ENCODE peak calls at places on chromosomes 4 and X, in four cellular contexts. M is fibroblast of the aortic adventitia, S is erythroblast, T is thoracic aorta. U is an unnamed sample.

GRCh38 chr4:183860110-183860509 is 45.0 kb upstream of the STOX2 start:
- DNase-seq in M (no peak), S (no peak), T (no peak), U (no peak)

GRCh38 chr4:39574946-39575345 is 47.7 kb upstream of the UGDH start:
- DNase-seq in M (no peak), S (no peak), T (no peak), U (no peak)

GRCh38 chr4:141645611-141646340 is 9.4 kb downstream of the IL15 start:
- DNase-seq in M (peak; percentile 76), S (no peak), T (no peak), U (peak; percentile 58)

GRCh38 chrX:149949743-149950436 is 11.6 kb upstream of the EOLA2 start:
- DNase-seq in M (no peak), S (no peak), T (no peak), U (no peak)

GRCh38 chr4:98747659-98748091 is 89.3 kb upstream of the TSPAN5 start:
- DNase-seq in M (no peak), S (no peak), T (no peak), U (peak; percentile 20)

GRCh38 chrX:30275498-30275897 is 28.6 kb downstream of the MAGEB1 start:
- DNase-seq in M (peak; percentile 55), S (no peak), T (no peak), U (peak; percentile 53)

GRCh38 chr4:25402521-25402920 is 25.5 kb downstream of the ANAPC4 start:
- DNase-seq in M (peak; percentile 51), S (no peak), T (no peak), U (no peak)

GRCh38 chr4:19729873-19730735 is 521.6 kb upstream of the SLIT2 start:
- DNase-seq in M (peak; percentile 39), S (no peak), T (no peak), U (peak; percentile 68)

GRCh38 chr4:139686988-139687387 is 21.4 kb downstream of the MGST2 start:
- DNase-seq in M (no peak), S (no peak), T (no peak), U (no peak)

GRCh38 chrX:133380882-133381619 is 34.2 kb downstream of the GPC4 start:
- DNase-seq in M (no peak), S (no peak), T (no peak), U (no peak)

GRCh38 chr4:178752954-178753525 is 1310.8 kb upstream of the AGA start:
- DNase-seq in M (no peak), S (no peak), T (no peak), U (peak; percentile 9)

GRCh38 chrX:71492086-71493065 is 40.5 kb upstream of the OGT start:
- DNase-seq in M (peak; percentile 42), S (peak; percentile 69), T (no peak), U (peak; percentile 51)

GRCh38 chr4:109977854-109978501 is 65.3 kb downstream of the EGF start:
- DNase-seq in M (peak; percentile 68), S (peak; percentile 31), T (no peak), U (peak; percentile 65)

GRCh38 chr4:80071643-80072606 is 1.1 kb downstream of the ANTXR2 start:
- DNase-seq in M (peak; percentile 46), S (peak; percentile 23), T (peak; percentile 4), U (peak; percentile 40)

GRCh38 chr4:41213563-41214157 is 682 bp downstream of the APBB2 start:
- DNase-seq in M (no peak), S (no peak), T (no peak), U (no peak)

GRCh38 chr4:142913034-142913433 is 66.9 kb upstream of the INPP4B start:
- DNase-seq in M (no peak), S (no peak), T (no peak), U (no peak)

GRCh38 chr4:112361181-112361791 is 64.1 kb downstream of the ALPK1 start:
- DNase-seq in M (peak; percentile 7), S (no peak), T (no peak), U (peak; percentile 30)

GRCh38 chr4:617644-618330 is 7.6 kb upstream of the PDE6B start:
- DNase-seq in M (no peak), S (no peak), T (no peak), U (no peak)

GRCh38 chr4:185819144-185819543 is 7.2 kb upstream of the SORBS2 start:
- DNase-seq in M (no peak), S (no peak), T (no peak), U (no peak)

GRCh38 chrX:724256-724655 is 93.7 kb downstream of the SHOX start:
- DNase-seq in M (peak; percentile 5), S (no peak), T (no peak), U (no peak)

GRCh38 chr4:23930750-23931488 is 41.1 kb upstream of the PPARGC1A start:
- DNase-seq in M (no peak), S (peak; percentile 4), T (peak; percentile 3), U (peak; percentile 32)

GRCh38 chr4:80173387-80173786 is 23.9 kb upstream of the PRDM8 start:
- DNase-seq in M (peak; percentile 91), S (no peak), T (no peak), U (no peak)

GRCh38 chrX:39158801-39159657 is 357.8 kb downstream of the MID1IP1 start:
- DNase-seq in M (peak; percentile 19), S (peak; percentile 44), T (no peak), U (peak; percentile 97)

GRCh38 chr4:20260821-20261220 is 9.1 kb downstream of the SLIT2 start:
- DNase-seq in M (no peak), S (no peak), T (no peak), U (peak; percentile 33)

GRCh38 chr4:22474636-22475310 is 41.1 kb downstream of the ADGRA3 start:
- DNase-seq in M (peak; percentile 71), S (no peak), T (no peak), U (no peak)

GRCh38 chr4:167185465-167185864 is 48.8 kb downstream of the SPOCK3 start:
- DNase-seq in M (no peak), S (no peak), T (no peak), U (no peak)

GRCh38 chr4:54439831-54440243 is 210.7 kb downstream of the PDGFRA start:
- DNase-seq in M (peak; percentile 75), S (peak; percentile 2), T (no peak), U (peak; percentile 65)

GRCh38 chr4:104491826-104492771 is 2.6 kb downstream of the CXXC4 start:
- DNase-seq in M (no peak), S (no peak), T (no peak), U (peak; percentile 41)

GRCh38 chrX:16114640-16115039 is 8.7 kb upstream of the GRPR start:
- DNase-seq in M (peak; percentile 69), S (no peak), T (no peak), U (peak; percentile 69)

GRCh38 chr4:31655328-31655727 is 935.2 kb downstream of the PCDH7 start:
- DNase-seq in M (peak; percentile 7), S (no peak), T (no peak), U (peak; percentile 32)

GRCh38 chrX:118495958-118496762 is 545 bp downstream of the DOCK11 start:
- DNase-seq in M (no peak), S (peak; percentile 58), T (no peak), U (peak; percentile 30)

GRCh38 chrX:1031521-1032430 is 180.7 kb downstream of the CRLF2 start:
- DNase-seq in M (no peak), S (no peak), T (no peak), U (no peak)

GRCh38 chr4:182206916-182207315 is 36.3 kb upstream of the TENM3 start:
- DNase-seq in M (no peak), S (no peak), T (no peak), U (peak; percentile 44)

U was measured in fibroblast of lung.